ENCODE peak calls at places on chromosomes 2 and 18, in six cellular contexts. E, W, R, S, L and Y are unnamed samples.

GRCh38 chr18:28791101-28791500 is 614.2 kb upstream of the CDH2 start:
- DNase-seq in S (no peak), W (no peak), L (no peak), E (no peak), R (no peak), Y (no peak)

GRCh38 chr2:41726364-41726763 is 321.5 kb upstream of the PKDCC start:
- DNase-seq in R (peak; percentile 8), W (no peak), L (no peak), S (no peak), E (no peak), Y (no peak)

GRCh38 chr2:202408546-202409140 is 32.5 kb downstream of the BMPR2 start:
- DNase-seq in S (no peak), L (no peak), R (no peak), W (no peak), E (no peak), Y (no peak)

GRCh38 chr2:71358931-71359671 is 27.5 kb downstream of the ZNF638 start:
- DNase-seq in L (no peak), R (no peak), E (no peak), W (no peak), S (no peak), Y (no peak)

GRCh38 chr18:321839-322467 is 54.1 kb upstream of the THOC1 start:
- DNase-seq in S (no peak), R (no peak), L (no peak), W (no peak), E (no peak), Y (no peak)

GRCh38 chr2:222287862-222288479 is 10.8 kb downstream of the PAX3 start:
- DNase-seq in R (no peak), S (no peak), W (no peak), E (no peak), L (no peak), Y (no peak)

GRCh38 chr18:36766836-36767235 is 62.0 kb downstream of the TPGS2 start:
- DNase-seq in L (no peak), W (no peak), R (no peak), S (no peak), E (no peak), Y (no peak)

GRCh38 chr2:114201781-114202180 is 240.7 kb upstream of the DPP10 start:
- DNase-seq in R (peak; percentile 3), L (no peak), W (peak; percentile 28), E (no peak), S (no peak), Y (no peak)

GRCh38 chr18:62999392-62999791 is 284.1 kb downstream of the PHLPP1 start:
- DNase-seq in L (no peak), S (no peak), W (no peak), R (no peak), E (no peak), Y (no peak)

GRCh38 chr2:230184727-230185578 is 34.8 kb downstream of the SP110 start:
- DNase-seq in W (no peak), R (no peak), E (no peak), S (no peak), L (no peak), Y (no peak)

GRCh38 chr2:10036095-10036879 is 7.1 kb upstream of the KLF11 start:
- DNase-seq in R (no peak), L (no peak), E (peak; percentile 87), S (no peak), W (no peak), Y (no peak)

DNA sequence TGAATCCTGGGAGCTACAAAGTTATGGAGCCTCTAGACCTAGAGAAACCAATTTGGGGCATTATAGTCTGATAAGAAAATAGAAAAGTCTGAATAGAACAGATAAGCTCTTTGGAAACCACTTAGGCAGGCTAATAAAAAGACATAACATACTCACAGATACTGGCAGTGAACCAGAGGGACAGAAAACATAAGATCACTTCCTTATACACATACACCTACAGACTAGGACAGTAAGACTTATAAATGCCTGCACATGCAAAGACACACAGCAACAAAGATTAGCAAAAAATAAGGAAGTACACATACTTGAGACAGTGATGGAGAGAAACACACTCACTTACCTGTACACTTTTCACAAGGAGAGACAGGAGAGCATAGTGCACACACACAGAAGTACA is 20.0 kb downstream of the SMC6 start:
- DNase-seq in W (no peak), R (no peak), S (no peak), E (no peak), L (no peak), Y (no peak)
- TF ChIP-seq YY1 in W (no peak), R (no peak), S (no peak), E (no peak), L (no peak), Y (no peak)

GRCh38 chr2:128753321-128753720 is 434.7 kb upstream of the HS6ST1 start:
- DNase-seq in S (no peak), W (no peak), R (no peak), L (no peak), E (no peak), Y (no peak)
- H3K4me1 ChIP-seq in S (no peaks in the 10 kb centered on the region), W (no peaks in the 10 kb centered on the region), R (no peaks in the 10 kb centered on the region), L (no peaks in the 10 kb centered on the region), E (no peaks in the 10 kb centered on the region), Y (peaks cover 8% of the 10 kb centered on the region)

DNA sequence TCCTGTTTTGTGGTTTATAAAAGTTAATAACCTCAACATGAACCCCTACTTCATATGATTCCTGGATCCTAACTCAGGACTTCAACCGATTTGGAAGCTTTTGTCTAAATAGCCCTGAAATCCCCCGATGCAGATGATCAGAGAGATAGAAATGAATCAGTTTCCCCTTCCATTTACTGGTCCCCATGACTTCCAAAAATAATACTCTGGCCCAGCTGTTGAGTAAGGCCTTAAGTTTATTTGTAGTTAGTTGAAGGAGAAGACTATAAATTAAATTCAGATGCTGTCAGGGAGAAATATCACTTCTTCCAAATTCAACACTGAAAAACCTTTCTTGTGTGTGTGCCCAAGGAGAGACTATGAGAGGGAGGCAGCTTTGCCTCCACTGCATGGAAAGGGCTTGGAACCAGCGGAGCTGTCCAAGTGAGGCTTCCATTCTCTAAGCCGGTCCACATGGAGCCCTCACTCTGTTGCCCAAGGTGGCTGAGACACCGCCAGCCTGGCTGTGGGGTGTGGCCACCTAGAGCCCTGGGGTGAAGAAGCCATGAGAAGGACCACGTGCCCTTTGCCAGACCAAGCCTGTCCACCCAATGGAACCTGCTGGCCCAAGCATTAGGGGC is 53.6 kb downstream of the PIEZO2 start:
- DNase-seq in W (no peak), R (no peak), E (no peak), L (no peak), S (no peak), Y (no peak)
- TF ChIP-seq YY1 in W (no peak), R (no peak), E (no peak), L (no peak), S (no peak), Y (no peak)

GRCh38 chr18:3247243-3248061 is at the start of gene MYL12A:
- DNase-seq in L (peak; percentile 98), W (peak; percentile 96), E (peak; percentile 96), S (peak; percentile 98), R (peak; percentile 100), Y (peak; percentile 94)
- H3K4me1 ChIP-seq in L (peaks cover 2% of the 10 kb centered on the region), W (peaks cover 57% of the 10 kb centered on the region), E (peaks cover 21% of the 10 kb centered on the region), S (peaks cover 42% of the 10 kb centered on the region), R (peaks cover 3% of the 10 kb centered on the region), Y (no peaks in the 10 kb centered on the region)